ENCODE peak calls at places on chromosome 12, in nine cellular contexts. K, C, S, U, L, D, F, J and Q are unnamed samples. For H3K9me2, the result is how much of the 10 kb centered on the place peaks cover.

GRCh38 chr12:28996688-28997087 is 152.4 kb upstream of the FAR2 start:
- DNase-seq in K (peak), C (no peak), S (no peak), U (no peak), L (no peak), D (no peak), F (no peak), J (no peak), Q (no peak)

GRCh38 chr12:132540436-132540835 is 50.5 kb downstream of the FBRSL1 start:
- DNase-seq in K (no peak), C (no peak), S (no peak), U (no peak), L (no peak), D (no peak), F (no peak), J (no peak), Q (no peak)

GRCh38 chr12:42705863-42706262 is 116.3 kb upstream of the PRICKLE1 start:
- DNase-seq in K (peak), C (peak), S (no peak), U (no peak), L (no peak), D (peak), F (no peak), J (peak), Q (no peak)

GRCh38 chr12:121516437-121517011 is 64.3 kb downstream of the KDM2B start:
- DNase-seq in K (no peak), C (no peak), S (no peak), U (no peak), L (no peak), D (no peak), F (no peak), J (no peak), Q (no peak)

GRCh38 chr12:30880061-30880460 is 46.5 kb upstream of the TSPAN11 start:
- DNase-seq in K (no peak), C (no peak), S (no peak), U (no peak), L (no peak), D (no peak), F (no peak), J (peak), Q (no peak)

GRCh38 chr12:111277570-111277969 is 91.3 kb downstream of the PHETA1 start:
- DNase-seq in K (no peak), C (no peak), S (no peak), U (no peak), L (no peak), D (no peak), F (no peak), J (no peak), Q (no peak)

GRCh38 chr12:68762691-68763090 is 16.7 kb downstream of the SLC35E3 start:
- DNase-seq in K (no peak), C (no peak), S (no peak), U (no peak), L (no peak), D (no peak), F (no peak), J (no peak), Q (no peak)

GRCh38 chr12:6263931-6264330 is 46.6 kb upstream of the PLEKHG6 start:
- DNase-seq in K (no peak), C (peak), S (no peak), U (no peak), L (no peak), D (no peak), F (no peak), J (no peak), Q (no peak)

GRCh38 chr12:94290353-94290752 is 142.0 kb downstream of the PLXNC1 start:
- DNase-seq in K (no peak), C (no peak), S (no peak), U (no peak), L (no peak), D (no peak), F (no peak), J (no peak), Q (no peak)

GRCh38 chr12:46368138-46368537 is 4.4 kb downstream of the SLC38A2 start:
- DNase-seq in K (no peak), C (no peak), S (no peak), U (no peak), L (no peak), D (no peak), F (no peak), J (no peak), Q (no peak)

GRCh38 chr12:76879710-76880025 is 849 bp upstream of the CSRP2 start:
- DNase-seq in K (no peak), C (no peak), S (no peak), U (no peak), L (no peak), D (no peak), F (no peak), J (no peak), Q (no peak)

GRCh38 chr12:115228434-115228833 is 544.5 kb upstream of the TBX3 start:
- DNase-seq in K (no peak), C (no peak), S (no peak), U (no peak), L (no peak), D (no peak), F (no peak), J (no peak), Q (no peak)

GRCh38 chr12:31745242-31745641 is 16.4 kb upstream of the AMN1 start:
- DNase-seq in K (no peak), C (no peak), S (no peak), U (no peak), L (no peak), D (no peak), F (no peak), J (no peak), Q (no peak)

GRCh38 chr12:22409071-22409951 is 74.8 kb upstream of the ST8SIA1 start:
- DNase-seq in K (peak), C (no peak), S (no peak), U (no peak), L (no peak), D (no peak), F (no peak), J (peak), Q (no peak)

GRCh38 chr12:46219892-46220655 is 48.8 kb downstream of the SLC38A1 start:
- DNase-seq in K (peak), C (no peak), S (peak), U (no peak), L (peak), D (peak), F (no peak), J (no peak), Q (no peak)

GRCh38 chr12:39036060-39036459 is 130.7 kb upstream of the CPNE8 start:
- DNase-seq in K (no peak), C (no peak), S (no peak), U (no peak), L (no peak), D (no peak), F (no peak), J (peak), Q (no peak)

GRCh38 chr12:111589601-111590000 is 9.5 kb downstream of the ATXN2 start:
- DNase-seq in K (no peak), C (no peak), S (no peak), U (no peak), L (no peak), D (no peak), F (no peak), J (no peak), Q (no peak)

GRCh38 chr12:94793191-94793595 is 142.8 kb upstream of the TMCC3 start:
- DNase-seq in K (no peak), C (no peak), S (no peak), U (peak), L (no peak), D (no peak), F (no peak), J (no peak), Q (no peak)

GRCh38 chr12:127125607-127126259 is 1141.2 kb upstream of the TMEM132C start:
- DNase-seq in K (peak), C (no peak), S (peak), U (no peak), L (peak), D (peak), F (no peak), J (peak), Q (no peak)

GRCh38 chr12:6090786-6091185 is 33.7 kb downstream of the VWF start:
- DNase-seq in K (peak), C (no peak), S (no peak), U (no peak), L (no peak), D (no peak), F (no peak), J (no peak), Q (no peak)

GRCh38 chr12:6767592-6768384 is 1.6 kb downstream of the PTMS start:
- DNase-seq in K (peak), C (peak), S (no peak), U (peak), L (no peak), D (peak), F (no peak), J (peak), Q (no peak)

GRCh38 chr12:39235990-39236767 is 206.7 kb downstream of the KIF21A start:
- DNase-seq in K (peak), C (no peak), S (no peak), U (no peak), L (no peak), D (peak), F (no peak), J (no peak), Q (no peak)

GRCh38 chr12:60259241-60259640 is 663.4 kb downstream of the SLC16A7 start:
- DNase-seq in K (no peak), C (no peak), S (no peak), U (no peak), L (no peak), D (no peak), F (no peak), J (no peak), Q (no peak)

GRCh38 chr12:29158364-29158763 is 9.3 kb downstream of the FAR2 start:
- DNase-seq in K (no peak), C (no peak), S (no peak), U (no peak), L (no peak), D (no peak), F (no peak), J (no peak), Q (no peak)

GRCh38 chr12:2163172-2163927 is 110.6 kb downstream of the CACNA1C start:
- DNase-seq in K (peak), C (no peak), S (no peak), U (no peak), L (no peak), D (no peak), F (no peak), J (peak), Q (no peak)

GRCh38 chr12:85659754-85660530 is 176.3 kb downstream of the RASSF9 start:
- DNase-seq in K (no peak), C (no peak), S (no peak), U (no peak), L (no peak), D (no peak), F (no peak), J (no peak), Q (no peak)

GRCh38 chr12:82650627-82651337 is 35.9 kb upstream of the TMTC2 start:
- DNase-seq in K (peak), C (no peak), S (peak), U (no peak), L (peak), D (peak), F (no peak), J (peak), Q (no peak)

GRCh38 chr12:132171968-132172521 is 27.8 kb downstream of the NOC4L start:
- DNase-seq in K (no peak), C (no peak), S (no peak), U (no peak), L (no peak), D (no peak), F (no peak), J (no peak), Q (no peak)

GRCh38 chr12:112664569-112664968 is 127.0 kb upstream of the RPH3A start:
- DNase-seq in K (peak), C (no peak), S (no peak), U (peak), L (peak), D (peak), F (peak), J (peak), Q (no peak)

GRCh38 chr12:34299802-34300193 is 277.5 kb downstream of the ALG10 start:
- DNase-seq in K (no peak), C (no peak), S (no peak), U (no peak), L (no peak), D (no peak), F (no peak), J (no peak), Q (no peak)

GRCh38 chr12:130041983-130042812 is 120.1 kb upstream of the FZD10 start:
- DNase-seq in K (peak), C (peak), S (no peak), U (peak), L (no peak), D (no peak), F (no peak), J (peak), Q (no peak)

GRCh38 chr12:67649165-67650126 is 901 bp downstream of the DYRK2 start:
- DNase-seq in K (peak), C (peak), S (no peak), U (peak), L (peak), D (peak), F (peak), J (peak), Q (peak)

GRCh38 chr12:121793501-121793835 is at the start of gene RHOF:
- DNase-seq in K (peak), C (peak), S (no peak), U (peak), L (no peak), D (peak), F (peak), J (peak), Q (peak)

GRCh38 chr12:86331012-86331411 is 74.8 kb upstream of the MGAT4C start:
- DNase-seq in K (no peak), C (no peak), S (no peak), U (no peak), L (no peak), D (no peak), F (no peak), J (no peak), Q (no peak)

GRCh38 chr12:62660763-62661162 is 194.1 kb downstream of the MON2 start:
- DNase-seq in K (peak), C (no peak), S (no peak), U (no peak), L (peak), D (peak), F (no peak), J (no peak), Q (no peak)
- H3K4me2 ChIP-seq in K (peak), C (no peak), S (no peak), U (peak), L (peak), D (peak), F (no peak), J (no peak), Q (no peak)

GRCh38 chr12:57852195-57852594 is 5.7 kb upstream of the CTDSP2 start:
- DNase-seq in K (no peak), C (no peak), S (no peak), U (no peak), L (no peak), D (no peak), F (no peak), J (no peak), Q (no peak)
- H3K4me3 ChIP-seq in K (peak), C (no peak), S (no peak), U (peak), L (no peak), D (no peak), F (no peak), J (no peak), Q (no peak)

GRCh38 chr12:4987076-4987775 is 56.5 kb upstream of the KCNA5 start:
- DNase-seq in K (no peak), C (no peak), S (no peak), U (no peak), L (no peak), D (no peak), F (no peak), J (peak), Q (no peak)
- H3K9me2 ChIP-seq in K (under half), C (under half), S (under half), U (under half), L (under half), D (under half), F (under half), J (under half), Q (under half)

GRCh38 chr12:15196221-15196620 is 25.0 kb downstream of the RERG start:
- DNase-seq in K (no peak), C (no peak), S (no peak), U (no peak), L (no peak), D (no peak), F (no peak), J (no peak), Q (no peak)

GRCh38 chr12:15196678-15197267 is 24.4 kb downstream of the RERG start:
- DNase-seq in K (no peak), C (no peak), S (no peak), U (no peak), L (no peak), D (no peak), F (no peak), J (no peak), Q (no peak)

GRCh38 chr12:15192721-15193120 is 28.5 kb downstream of the RERG start:
- DNase-seq in K (peak), C (no peak), S (no peak), U (no peak), L (no peak), D (no peak), F (no peak), J (no peak), Q (no peak)

GRCh38 chr12:15193927-15194326 is 27.3 kb downstream of the RERG start:
- DNase-seq in K (no peak), C (no peak), S (no peak), U (no peak), L (peak), D (no peak), F (no peak), J (peak), Q (no peak)

GRCh38 chr12:15194947-15195346 is 26.3 kb downstream of the RERG start:
- DNase-seq in K (no peak), C (no peak), S (no peak), U (no peak), L (no peak), D (no peak), F (no peak), J (no peak), Q (no peak)
- H3K4me2 ChIP-seq in K (no peak), C (no peak), S (no peak), U (no peak), L (no peak), D (no peak), F (no peak), J (no peak), Q (no peak)

GRCh38 chr12:19547258-19547657 is 108.0 kb downstream of the AEBP2 start:
- DNase-seq in K (peak), C (no peak), S (no peak), U (no peak), L (no peak), D (no peak), F (no peak), J (no peak), Q (no peak)

GRCh38 chr12:19546611-19547162 is 107.4 kb downstream of the AEBP2 start:
- DNase-seq in K (peak), C (no peak), S (no peak), U (no peak), L (no peak), D (no peak), F (no peak), J (no peak), Q (no peak)

GRCh38 chr12:19544351-19544750 is 105.1 kb downstream of the AEBP2 start:
- DNase-seq in K (peak), C (no peak), S (no peak), U (no peak), L (no peak), D (no peak), F (no peak), J (no peak), Q (no peak)

GRCh38 chr12:19542606-19543005 is 103.3 kb downstream of the AEBP2 start:
- DNase-seq in K (no peak), C (no peak), S (no peak), U (peak), L (no peak), D (no peak), F (no peak), J (no peak), Q (no peak)

DNA sequence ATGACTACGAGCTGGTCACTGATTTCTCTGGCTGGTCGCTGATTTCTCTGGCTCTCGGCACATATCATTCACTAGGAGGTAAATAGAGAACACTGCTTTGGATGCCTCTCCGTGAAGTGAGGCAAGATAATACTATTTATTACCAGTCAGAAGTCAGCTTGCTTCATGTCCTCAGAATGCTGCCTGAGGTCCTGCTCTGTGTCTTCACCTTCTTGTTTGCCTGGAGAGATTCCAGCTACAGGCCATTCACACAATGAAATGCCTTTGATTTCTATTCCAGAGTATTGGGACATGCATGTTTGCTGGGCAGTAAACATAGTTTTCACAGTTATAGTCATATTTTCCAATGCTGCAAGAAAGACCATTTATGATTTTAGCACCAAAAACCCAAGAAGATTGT is 106.7 kb downstream of the AEBP2 start:
- DNase-seq in K (peak), C (no peak), S (no peak), U (no peak), L (no peak), D (no peak), F (no peak), J (no peak), Q (no peak)
- H3K4me3 ChIP-seq in K (peak), C (no peak), S (no peak), U (no peak), L (no peak), D (no peak), F (no peak), J (no peak), Q (no peak)

DNA sequence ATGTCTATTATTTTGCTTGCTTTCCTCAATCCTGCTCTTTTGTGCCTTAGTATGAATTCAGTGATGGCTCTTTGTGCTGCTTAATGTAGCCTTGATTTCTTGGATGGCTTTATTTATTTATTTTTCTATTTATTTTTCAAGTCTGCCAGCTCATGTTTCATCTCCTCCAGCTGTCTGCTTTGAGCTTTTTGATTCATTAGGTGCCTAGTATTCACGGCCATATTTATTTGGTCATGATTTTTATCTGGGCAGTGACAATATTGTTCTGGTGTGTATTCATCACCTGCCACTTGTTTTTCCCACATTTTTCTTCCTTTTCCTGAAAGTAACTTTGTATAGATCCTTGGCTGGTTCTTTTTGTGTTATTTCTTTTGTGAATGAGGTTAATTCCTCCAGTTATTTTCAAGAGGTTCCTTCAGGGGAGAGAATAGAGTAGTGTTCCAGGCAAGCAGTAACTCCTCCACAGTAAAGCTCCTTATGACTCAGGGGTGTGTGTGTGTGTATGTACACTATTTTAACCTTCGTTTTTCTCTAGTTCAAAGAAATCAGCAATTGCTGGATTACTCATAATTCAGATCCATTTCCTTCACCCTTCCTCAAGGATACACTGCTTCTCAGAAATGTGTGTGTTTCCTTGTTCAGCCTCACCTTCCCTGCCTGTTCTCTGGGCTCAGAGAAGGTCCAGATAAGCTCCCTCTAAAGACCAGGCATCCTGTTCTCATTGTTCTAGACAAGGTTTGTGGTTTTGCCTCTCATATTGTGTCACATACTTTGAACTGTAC is 51.6 kb upstream of the PMCH start:
- DNase-seq in K (peak), C (no peak), S (no peak), U (no peak), L (peak), D (peak), F (no peak), J (no peak), Q (no peak)
- H3K9me2 ChIP-seq in K (under half), C (under half), S (under half), U (under half), L (under half), D (under half), F (under half), J (under half), Q (under half)

GRCh38 chr12:23559268-23559753 is 390.2 kb downstream of the SOX5 start:
- DNase-seq in K (no peak), C (no peak), S (no peak), U (no peak), L (no peak), D (no peak), F (no peak), J (no peak), Q (no peak)
- H3K4me2 ChIP-seq in K (no peak), C (no peak), S (no peak), U (no peak), L (no peak), D (no peak), F (no peak), J (no peak), Q (no peak)

DNA sequence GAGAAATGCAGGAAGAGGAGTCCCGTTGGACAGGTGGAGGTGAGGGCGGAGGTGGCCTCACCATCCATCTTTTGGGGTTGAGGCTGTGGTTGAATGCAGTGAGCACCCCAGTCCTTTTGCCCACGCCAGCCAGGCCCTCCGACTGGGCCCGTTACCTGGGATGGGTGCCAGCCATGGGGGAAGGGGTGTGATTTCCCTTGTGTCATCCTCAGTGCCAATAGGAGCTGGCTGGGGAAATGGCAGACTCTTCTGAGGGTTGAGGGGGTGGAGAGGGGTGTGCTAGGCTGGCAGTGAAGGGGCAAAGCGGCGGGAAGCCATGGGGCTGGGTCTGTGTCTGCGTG is 9.6 kb downstream of the KCNH3 start:
- DNase-seq in K (no peak), C (peak), S (no peak), U (no peak), L (no peak), D (no peak), F (no peak), J (no peak), Q (no peak)
- H3K4me3 ChIP-seq in K (peak), C (no peak), S (no peak), U (peak), L (no peak), D (no peak), F (no peak), J (no peak), Q (no peak)

GRCh38 chr12:25816637-25817036 is 141.8 kb upstream of the RASSF8 start:
- DNase-seq in K (no peak), C (no peak), S (no peak), U (no peak), L (no peak), D (peak), F (no peak), J (no peak), Q (no peak)
- H3K9me2 ChIP-seq in K (under half), C (under half), S (under half), U (under half), L (under half), D (under half), F (under half), J (under half), Q (under half)